ENCODE peak calls at places on chromosomes 13 and 19, in nine cellular contexts. One of them, this sample, is unnamed.

GRCh38 chr19:51607920-51608562 is 22.2 kb downstream of the SIGLEC5 start:
- DNase-seq in left ventricle myocardium inferior: peak
- DNase-seq in gastrocnemius medialis: peak
- DNase-seq in suprapubic skin: no peak
- DNase-seq in HepG2: peak
- DNase-seq in brain microvascular endothelial cell: peak
- DNase-seq in heart left ventricle: peak
- DNase-seq in heart right ventricle: peak
- DNase-seq in right lobe of liver: peak
- DNase-seq in this sample: peak

GRCh38 chr19:13056052-13056660 is 46.5 kb downstream of the LYL1 start:
- DNase-seq in left ventricle myocardium inferior: peak
- DNase-seq in gastrocnemius medialis: no peak
- DNase-seq in suprapubic skin: peak
- DNase-seq in HepG2: no peak
- DNase-seq in brain microvascular endothelial cell: no peak
- DNase-seq in heart left ventricle: peak
- DNase-seq in heart right ventricle: peak
- DNase-seq in right lobe of liver: no peak
- DNase-seq in this sample: peak

GRCh38 chr19:3707868-3708206 is 347 bp upstream of the TJP3 start:
- DNase-seq in left ventricle myocardium inferior: no peak
- DNase-seq in gastrocnemius medialis: no peak
- DNase-seq in suprapubic skin: no peak
- DNase-seq in HepG2: no peak
- DNase-seq in brain microvascular endothelial cell: no peak
- DNase-seq in heart left ventricle: no peak
- DNase-seq in heart right ventricle: no peak
- DNase-seq in right lobe of liver: no peak
- DNase-seq in this sample: no peak

GRCh38 chr19:10299545-10300458 is 9.8 kb downstream of the ZGLP1 start:
- DNase-seq in left ventricle myocardium inferior: no peak
- DNase-seq in gastrocnemius medialis: no peak
- DNase-seq in suprapubic skin: no peak
- DNase-seq in HepG2: no peak
- DNase-seq in brain microvascular endothelial cell: no peak
- DNase-seq in heart left ventricle: no peak
- DNase-seq in heart right ventricle: no peak
- DNase-seq in right lobe of liver: no peak
- DNase-seq in this sample: no peak

GRCh38 chr13:24529478-24529877 is 16.9 kb upstream of the PARP4 start:
- DNase-seq in left ventricle myocardium inferior: no peak
- DNase-seq in gastrocnemius medialis: no peak
- DNase-seq in suprapubic skin: no peak
- DNase-seq in HepG2: no peak
- DNase-seq in brain microvascular endothelial cell: no peak
- DNase-seq in heart left ventricle: no peak
- DNase-seq in heart right ventricle: no peak
- DNase-seq in right lobe of liver: no peak
- DNase-seq in this sample: no peak

GRCh38 chr19:39512964-39513363 is 2.0 kb upstream of the SELENOV start:
- DNase-seq in left ventricle myocardium inferior: no peak
- DNase-seq in gastrocnemius medialis: no peak
- DNase-seq in suprapubic skin: no peak
- DNase-seq in HepG2: no peak
- DNase-seq in brain microvascular endothelial cell: no peak
- DNase-seq in heart left ventricle: no peak
- DNase-seq in heart right ventricle: no peak
- DNase-seq in right lobe of liver: no peak
- DNase-seq in this sample: no peak

GRCh38 chr13:32443111-32443510 is 15.2 kb upstream of the N4BP2L1 start:
- DNase-seq in left ventricle myocardium inferior: no peak
- DNase-seq in gastrocnemius medialis: no peak
- DNase-seq in suprapubic skin: no peak
- DNase-seq in HepG2: peak
- DNase-seq in brain microvascular endothelial cell: no peak
- DNase-seq in heart left ventricle: no peak
- DNase-seq in heart right ventricle: no peak
- DNase-seq in right lobe of liver: no peak
- DNase-seq in this sample: no peak

GRCh38 chr13:107743523-107743922 is 471.8 kb downstream of the LIG4 start:
- DNase-seq in left ventricle myocardium inferior: no peak
- DNase-seq in gastrocnemius medialis: no peak
- DNase-seq in suprapubic skin: no peak
- DNase-seq in HepG2: no peak
- DNase-seq in brain microvascular endothelial cell: no peak
- DNase-seq in heart left ventricle: no peak
- DNase-seq in heart right ventricle: no peak
- DNase-seq in right lobe of liver: no peak
- DNase-seq in this sample: no peak

GRCh38 chr19:13781547-13781946 is 7.3 kb downstream of the C19orf53 start:
- DNase-seq in left ventricle myocardium inferior: peak
- DNase-seq in gastrocnemius medialis: no peak
- DNase-seq in suprapubic skin: peak
- DNase-seq in HepG2: no peak
- DNase-seq in brain microvascular endothelial cell: peak
- DNase-seq in heart left ventricle: peak
- DNase-seq in heart right ventricle: peak
- DNase-seq in right lobe of liver: no peak
- DNase-seq in this sample: peak

GRCh38 chr19:4077800-4078683 is 11.3 kb upstream of the ZBTB7A start:
- DNase-seq in left ventricle myocardium inferior: peak
- DNase-seq in gastrocnemius medialis: no peak
- DNase-seq in suprapubic skin: no peak
- DNase-seq in HepG2: no peak
- DNase-seq in brain microvascular endothelial cell: no peak
- DNase-seq in heart left ventricle: peak
- DNase-seq in heart right ventricle: peak
- DNase-seq in right lobe of liver: peak
- DNase-seq in this sample: no peak

GRCh38 chr13:53821632-53822031 is 793.0 kb downstream of the OLFM4 start:
- DNase-seq in left ventricle myocardium inferior: no peak
- DNase-seq in gastrocnemius medialis: no peak
- DNase-seq in suprapubic skin: no peak
- DNase-seq in HepG2: no peak
- DNase-seq in brain microvascular endothelial cell: no peak
- DNase-seq in heart left ventricle: no peak
- DNase-seq in heart right ventricle: no peak
- DNase-seq in right lobe of liver: no peak
- DNase-seq in this sample: no peak

GRCh38 chr19:35381926-35382325 is 11.1 kb downstream of the GPR42 start:
- DNase-seq in left ventricle myocardium inferior: no peak
- DNase-seq in gastrocnemius medialis: no peak
- DNase-seq in suprapubic skin: peak
- DNase-seq in HepG2: no peak
- DNase-seq in brain microvascular endothelial cell: no peak
- DNase-seq in heart left ventricle: no peak
- DNase-seq in heart right ventricle: no peak
- DNase-seq in right lobe of liver: no peak
- DNase-seq in this sample: no peak

GRCh38 chr19:32373614-32374295 is 28.3 kb downstream of the ZNF507 start:
- DNase-seq in left ventricle myocardium inferior: no peak
- DNase-seq in gastrocnemius medialis: peak
- DNase-seq in suprapubic skin: no peak
- DNase-seq in HepG2: peak
- DNase-seq in brain microvascular endothelial cell: peak
- DNase-seq in heart left ventricle: peak
- DNase-seq in heart right ventricle: peak
- DNase-seq in right lobe of liver: peak
- DNase-seq in this sample: peak

GRCh38 chr13:47930649-47931165 is 70.4 kb downstream of the SUCLA2 start:
- DNase-seq in left ventricle myocardium inferior: no peak
- DNase-seq in gastrocnemius medialis: no peak
- DNase-seq in suprapubic skin: no peak
- DNase-seq in HepG2: no peak
- DNase-seq in brain microvascular endothelial cell: no peak
- DNase-seq in heart left ventricle: no peak
- DNase-seq in heart right ventricle: no peak
- DNase-seq in right lobe of liver: no peak
- DNase-seq in this sample: no peak

GRCh38 chr19:13784731-13785452 is 10.4 kb upstream of the ZSWIM4 start:
- DNase-seq in left ventricle myocardium inferior: peak
- DNase-seq in gastrocnemius medialis: peak
- DNase-seq in suprapubic skin: no peak
- DNase-seq in HepG2: peak
- DNase-seq in brain microvascular endothelial cell: peak
- DNase-seq in heart left ventricle: peak
- DNase-seq in heart right ventricle: peak
- DNase-seq in right lobe of liver: peak
- DNase-seq in this sample: peak

GRCh38 chr13:29453657-29454056 is 141.8 kb downstream of the SLC7A1 start:
- DNase-seq in left ventricle myocardium inferior: no peak
- DNase-seq in gastrocnemius medialis: no peak
- DNase-seq in suprapubic skin: no peak
- DNase-seq in HepG2: no peak
- DNase-seq in brain microvascular endothelial cell: no peak
- DNase-seq in heart left ventricle: no peak
- DNase-seq in heart right ventricle: no peak
- DNase-seq in right lobe of liver: no peak
- DNase-seq in this sample: no peak

GRCh38 chr13:29456419-29456818 is 139.1 kb downstream of the SLC7A1 start:
- DNase-seq in left ventricle myocardium inferior: no peak
- DNase-seq in gastrocnemius medialis: no peak
- DNase-seq in suprapubic skin: no peak
- DNase-seq in HepG2: no peak
- DNase-seq in brain microvascular endothelial cell: no peak
- DNase-seq in heart left ventricle: no peak
- DNase-seq in heart right ventricle: no peak
- DNase-seq in right lobe of liver: no peak
- DNase-seq in this sample: no peak

GRCh38 chr13:29449726-29450125 is 145.8 kb downstream of the SLC7A1 start:
- DNase-seq in left ventricle myocardium inferior: no peak
- DNase-seq in gastrocnemius medialis: no peak
- DNase-seq in suprapubic skin: no peak
- DNase-seq in HepG2: no peak
- DNase-seq in brain microvascular endothelial cell: no peak
- DNase-seq in heart left ventricle: no peak
- DNase-seq in heart right ventricle: no peak
- DNase-seq in right lobe of liver: no peak
- DNase-seq in this sample: no peak

GRCh38 chr13:29454931-29455481 is 140.5 kb downstream of the SLC7A1 start:
- DNase-seq in left ventricle myocardium inferior: no peak
- DNase-seq in gastrocnemius medialis: no peak
- DNase-seq in suprapubic skin: no peak
- DNase-seq in HepG2: peak
- DNase-seq in brain microvascular endothelial cell: no peak
- DNase-seq in heart left ventricle: no peak
- DNase-seq in heart right ventricle: no peak
- DNase-seq in right lobe of liver: no peak
- DNase-seq in this sample: peak

DNA sequence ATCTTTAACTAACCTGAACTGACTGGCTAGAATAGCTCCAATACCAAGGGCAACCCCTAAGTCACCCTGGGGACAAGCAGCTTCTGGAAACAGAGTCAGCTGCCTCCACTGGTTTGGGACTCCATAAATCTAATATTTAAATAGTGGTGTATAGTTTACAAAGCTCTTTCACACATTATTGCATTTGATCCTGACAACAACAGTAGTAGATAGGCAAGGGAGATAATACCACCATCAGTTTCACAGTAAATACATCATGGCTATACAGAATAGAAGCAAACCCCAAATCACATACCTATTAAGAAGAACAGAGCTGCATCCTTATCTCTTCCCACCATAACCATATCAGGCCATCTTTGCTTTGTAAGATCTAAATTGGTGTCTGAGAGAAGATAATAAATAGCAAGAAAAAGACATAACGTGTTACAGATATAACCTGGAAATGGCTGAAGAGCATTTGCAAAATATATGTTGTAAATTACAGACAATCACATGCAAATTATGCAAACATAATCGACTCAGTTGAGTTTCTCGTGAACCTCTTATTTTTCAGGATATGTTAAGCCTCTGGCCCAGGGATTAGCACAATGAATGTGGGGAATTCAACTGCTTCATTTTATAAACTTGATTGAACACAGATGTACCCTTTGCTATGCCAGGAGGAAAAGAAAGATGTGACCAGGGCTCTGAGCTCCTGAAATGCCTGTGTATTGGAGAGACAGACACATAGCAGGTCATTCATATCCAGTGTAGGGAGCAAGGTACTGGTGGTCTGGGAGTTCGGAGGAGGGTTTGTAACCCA is 142.5 kb downstream of the SLC7A1 start:
- DNase-seq in left ventricle myocardium inferior: no peak
- DNase-seq in gastrocnemius medialis: no peak
- DNase-seq in suprapubic skin: no peak
- DNase-seq in HepG2: no peak
- DNase-seq in brain microvascular endothelial cell: no peak
- DNase-seq in heart left ventricle: no peak
- DNase-seq in heart right ventricle: no peak
- DNase-seq in right lobe of liver: no peak
- DNase-seq in this sample: no peak
- H3K27ac ChIP-seq in left ventricle myocardium inferior: peak
- H3K27ac ChIP-seq in gastrocnemius medialis: no peak
- H3K27ac ChIP-seq in suprapubic skin: no peak
- H3K27ac ChIP-seq in HepG2: no peak
- H3K27ac ChIP-seq in brain microvascular endothelial cell: no peak
- H3K27ac ChIP-seq in heart left ventricle: no peak
- H3K27ac ChIP-seq in heart right ventricle: peak
- H3K27ac ChIP-seq in right lobe of liver: no peak
- H3K27ac ChIP-seq in this sample: no peak

DNA sequence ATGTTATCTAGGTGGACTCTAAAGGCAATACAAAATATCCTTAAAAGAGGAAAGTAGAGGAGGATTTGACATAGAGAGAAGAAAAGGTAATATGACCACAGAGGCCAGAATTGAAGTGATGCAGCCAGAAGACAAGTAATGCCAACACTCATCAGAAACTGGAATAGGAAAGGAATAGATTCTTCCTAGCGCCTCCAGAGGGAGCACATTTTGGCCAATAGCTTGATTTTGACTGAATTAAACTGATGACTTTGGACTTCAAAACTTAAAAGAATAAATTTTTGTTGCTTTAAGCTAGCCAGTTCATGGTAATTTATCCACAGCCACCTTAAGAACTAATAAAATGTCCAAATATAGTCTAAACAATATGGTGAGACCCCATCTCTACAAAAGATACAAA is 1921.9 kb downstream of the OLFM4 start:
- DNase-seq in left ventricle myocardium inferior: no peak
- DNase-seq in gastrocnemius medialis: no peak
- DNase-seq in suprapubic skin: no peak
- DNase-seq in HepG2: no peak
- DNase-seq in brain microvascular endothelial cell: no peak
- DNase-seq in heart left ventricle: no peak
- DNase-seq in heart right ventricle: no peak
- DNase-seq in right lobe of liver: no peak
- DNase-seq in this sample: no peak
- TF ChIP-seq CTCF in left ventricle myocardium inferior: no peak
- TF ChIP-seq CTCF in gastrocnemius medialis: no peak
- TF ChIP-seq CTCF in suprapubic skin: no peak
- TF ChIP-seq CTCF in HepG2: no peak
- TF ChIP-seq CTCF in brain microvascular endothelial cell: no peak
- TF ChIP-seq CTCF in heart left ventricle: no peak
- TF ChIP-seq CTCF in heart right ventricle: no peak
- TF ChIP-seq CTCF in right lobe of liver: no peak
- TF ChIP-seq CTCF in this sample: no peak

GRCh38 chr13:45826741-45827140 is 24.8 kb downstream of the SIAH3 start:
- DNase-seq in left ventricle myocardium inferior: no peak
- DNase-seq in gastrocnemius medialis: no peak
- DNase-seq in suprapubic skin: no peak
- DNase-seq in HepG2: no peak
- DNase-seq in brain microvascular endothelial cell: no peak
- DNase-seq in heart left ventricle: no peak
- DNase-seq in heart right ventricle: no peak
- DNase-seq in right lobe of liver: no peak
- DNase-seq in this sample: no peak
- H3K27ac ChIP-seq in left ventricle myocardium inferior: no peak
- H3K27ac ChIP-seq in gastrocnemius medialis: no peak
- H3K27ac ChIP-seq in suprapubic skin: no peak
- H3K27ac ChIP-seq in HepG2: no peak
- H3K27ac ChIP-seq in brain microvascular endothelial cell: no peak
- H3K27ac ChIP-seq in heart left ventricle: no peak
- H3K27ac ChIP-seq in heart right ventricle: no peak
- H3K27ac ChIP-seq in right lobe of liver: no peak
- H3K27ac ChIP-seq in this sample: no peak

GRCh38 chr19:29690842-29691241 is 24.2 kb downstream of the C19orf12 start:
- DNase-seq in left ventricle myocardium inferior: no peak
- DNase-seq in gastrocnemius medialis: no peak
- DNase-seq in suprapubic skin: no peak
- DNase-seq in HepG2: peak
- DNase-seq in brain microvascular endothelial cell: peak
- DNase-seq in heart left ventricle: no peak
- DNase-seq in heart right ventricle: no peak
- DNase-seq in right lobe of liver: no peak
- DNase-seq in this sample: peak
- TF ChIP-seq CTCF in left ventricle myocardium inferior: peak
- TF ChIP-seq CTCF in gastrocnemius medialis: peak
- TF ChIP-seq CTCF in suprapubic skin: no peak
- TF ChIP-seq CTCF in HepG2: peak
- TF ChIP-seq CTCF in brain microvascular endothelial cell: peak
- TF ChIP-seq CTCF in heart left ventricle: peak
- TF ChIP-seq CTCF in heart right ventricle: no peak
- TF ChIP-seq CTCF in right lobe of liver: peak
- TF ChIP-seq CTCF in this sample: no peak